ENCODE peak calls at places on chromosomes 13 and 19, in four cellular contexts. U is head of caudate nucleus, S is PC-3, J is kidney tubule cell. I is an unnamed sample.

GRCh38 chr19:45716314-45717130 is 14.2 kb downstream of the FBXO46 start:
- DNase-seq in J (peak; percentile 60), S (peak; percentile 44), U (no peak), I (no peak)

GRCh38 chr13:60147361-60147760 is 16.4 kb downstream of the DIAPH3 start:
- DNase-seq in U (no peak), J (no peak), S (no peak), I (no peak)

GRCh38 chr13:26007774-26008173 is 44.0 kb downstream of the SHISA2 start:
- DNase-seq in U (no peak), J (peak; percentile 29), S (peak; percentile 25), I (no peak)

GRCh38 chr19:18789883-18790565 is 1.1 kb downstream of the COMP start:
- DNase-seq in S (no peak), J (no peak), U (no peak), I (no peak)

GRCh38 chr19:48218964-48219363 is 36.7 kb downstream of the CARD8 start:
- DNase-seq in J (peak; percentile 36), U (no peak), S (peak; percentile 21), I (no peak)

GRCh38 chr19:7440188-7440975 is 48.5 kb downstream of the PEX11G start:
- DNase-seq in J (no peak), S (no peak), U (no peak), I (no peak)

GRCh38 chr19:49910179-49910578 is 13.5 kb upstream of the IL4I1 start:
- DNase-seq in S (no peak), U (no peak), J (no peak), I (no peak)

GRCh38 chr13:73602295-73602694 is 531.9 kb downstream of the KLF12 start:
- DNase-seq in J (peak; percentile 42), S (peak; percentile 58), U (no peak), I (no peak)

GRCh38 chr19:44955500-44956439 is 590 bp downstream of the CLPTM1 start:
- DNase-seq in J (peak; percentile 14), S (no peak), U (peak; percentile 49), I (no peak)

GRCh38 chr13:60759499-60759898 is 362.5 kb downstream of the TDRD3 start:
- DNase-seq in U (no peak), S (peak; percentile 59), J (peak; percentile 75), I (no peak)

GRCh38 chr19:13913352-13913751 is 7.4 kb downstream of the CC2D1A start:
- DNase-seq in J (no peak), U (no peak), S (no peak), I (no peak)

GRCh38 chr13:113997845-113998751 is 24.2 kb upstream of the C13orf46 start:
- DNase-seq in U (no peak), S (peak; percentile 8), J (no peak), I (no peak)

GRCh38 chr13:37361608-37362007 is 237.0 kb downstream of the POSTN start:
- DNase-seq in U (no peak), J (no peak), S (no peak), I (no peak)

GRCh38 chr13:31638577-31638976 is 100.7 kb upstream of the RXFP2 start:
- DNase-seq in U (no peak), S (peak; percentile 32), J (peak; percentile 15), I (no peak)

GRCh38 chr13:95023405-95023804 is 277.8 kb downstream of the ABCC4 start:
- DNase-seq in U (no peak), S (peak; percentile 77), J (no peak), I (no peak)

GRCh38 chr13:101624210-101624922 is 171.9 kb downstream of the ITGBL1 start:
- DNase-seq in U (no peak), J (peak; percentile 49), S (peak; percentile 39), I (no peak)

GRCh38 chr19:16661480-16662034 is 618 bp downstream of the TMEM38A start:
- DNase-seq in U (peak; percentile 27), J (no peak), S (no peak), I (peak; percentile 12)

GRCh38 chr19:40718774-40719391 is 2.0 kb downstream of the ITPKC start:
- DNase-seq in J (peak; percentile 78), S (peak; percentile 72), U (no peak), I (no peak)

GRCh38 chr13:33827152-33827551 is 9.2 kb downstream of the RFC3 start:
- DNase-seq in J (no peak), U (no peak), S (no peak), I (no peak)

GRCh38 chr19:48025480-48025879 is 18.4 kb downstream of the CABP5 start:
- DNase-seq in U (no peak), J (no peak), S (no peak), I (no peak)

GRCh38 chr19:12833747-12834417 is 497 bp downstream of the RTBDN start:
- DNase-seq in U (no peak), J (peak; percentile 22), S (peak; percentile 39), I (no peak)

GRCh38 chr19:4504297-4504701 is 14.0 kb downstream of the PLIN4 start:
- DNase-seq in S (no peak), U (peak; percentile 28), J (no peak), I (peak; percentile 49)

GRCh38 chr13:28984825-28985224 is 164.7 kb downstream of the MTUS2 start:
- DNase-seq in S (no peak), U (no peak), J (no peak), I (no peak)

GRCh38 chr13:110411316-110412105 is 104.4 kb downstream of the COL4A2 start:
- DNase-seq in S (no peak), J (peak; percentile 79), U (no peak), I (no peak)

GRCh38 chr19:46288896-46289588 is 7.8 kb upstream of the HIF3A start:
- DNase-seq in U (no peak), S (peak; percentile 90), J (peak; percentile 96), I (no peak)

GRCh38 chr13:51832471-51833152 is 12.4 kb downstream of the TMEM272 start:
- DNase-seq in S (peak; percentile 17), U (no peak), J (no peak), I (no peak)

GRCh38 chr19:46350758-46351159 is 3.9 kb downstream of the PPP5C start:
- DNase-seq in S (no peak), J (no peak), U (no peak), I (peak; percentile 26)

GRCh38 chr13:57725480-57725879 is 93.9 kb downstream of the PCDH17 start:
- DNase-seq in U (no peak), S (no peak), J (no peak), I (no peak)

GRCh38 chr19:13817018-13817614 is 21.9 kb downstream of the ZSWIM4 start:
- DNase-seq in J (no peak), U (no peak), S (no peak), I (no peak)

GRCh38 chr19:41895745-41896580 is 13.0 kb downstream of the ARHGEF1 start:
- DNase-seq in S (no peak), J (no peak), U (no peak), I (no peak)

GRCh38 chr19:9597027-9597426 is 12.7 kb upstream of the ZNF121 start:
- DNase-seq in U (no peak), S (peak; percentile 99), J (peak; percentile 91), I (no peak)

GRCh38 chr13:92224052-92224821 is 825.8 kb downstream of the GPC5 start:
- DNase-seq in J (peak; percentile 2), U (no peak), S (no peak), I (no peak)

GRCh38 chr19:940591-941291 is 14.9 kb downstream of the ARID3A start:
- DNase-seq in U (peak; percentile 56), S (peak; percentile 66), J (peak; percentile 85), I (peak; percentile 97)

I was measured in posterior cingulate gyrus.